ENCODE peak calls at places on chromosomes 7 and 10, in eight cellular contexts. One of them, this sample, is unnamed.

GRCh38 chr7:51314726-51315125 is 1.9 kb downstream of the COBL start:
- DNase-seq in cardiac muscle cell: no peak
- DNase-seq in IMR-90: no peak
- DNase-seq in effector memory CD4-positive, alpha-beta T cell: no peak
- DNase-seq in GM23338: no peak
- DNase-seq in vagina: no peak
- DNase-seq in right lobe of liver: no peak
- DNase-seq in RWPE1: no peak
- DNase-seq in this sample: no peak

GRCh38 chr7:69598487-69599148 is 343 bp downstream of the AUTS2 start:
- DNase-seq in cardiac muscle cell: no peak
- DNase-seq in IMR-90: no peak
- DNase-seq in effector memory CD4-positive, alpha-beta T cell: no peak
- DNase-seq in GM23338: peak
- DNase-seq in vagina: no peak
- DNase-seq in right lobe of liver: no peak
- DNase-seq in RWPE1: peak
- DNase-seq in this sample: no peak

GRCh38 chr7:49783446-49783845 is 10.0 kb downstream of the VWC2 start:
- DNase-seq in cardiac muscle cell: no peak
- DNase-seq in IMR-90: no peak
- DNase-seq in effector memory CD4-positive, alpha-beta T cell: no peak
- DNase-seq in GM23338: no peak
- DNase-seq in vagina: no peak
- DNase-seq in right lobe of liver: no peak
- DNase-seq in RWPE1: no peak
- DNase-seq in this sample: no peak

GRCh38 chr7:155597753-155598140 is 46.7 kb upstream of the RBM33 start:
- DNase-seq in cardiac muscle cell: no peak
- DNase-seq in IMR-90: no peak
- DNase-seq in effector memory CD4-positive, alpha-beta T cell: no peak
- DNase-seq in GM23338: no peak
- DNase-seq in vagina: no peak
- DNase-seq in right lobe of liver: no peak
- DNase-seq in RWPE1: no peak
- DNase-seq in this sample: no peak

GRCh38 chr10:122510326-122510725 is 49.0 kb downstream of the HTRA1 start:
- DNase-seq in cardiac muscle cell: no peak
- DNase-seq in IMR-90: no peak
- DNase-seq in effector memory CD4-positive, alpha-beta T cell: no peak
- DNase-seq in GM23338: peak
- DNase-seq in vagina: no peak
- DNase-seq in right lobe of liver: no peak
- DNase-seq in RWPE1: peak
- DNase-seq in this sample: no peak

GRCh38 chr10:123995461-123996131 is 97.8 kb downstream of the CHST15 start:
- DNase-seq in cardiac muscle cell: peak
- DNase-seq in IMR-90: peak
- DNase-seq in effector memory CD4-positive, alpha-beta T cell: no peak
- DNase-seq in GM23338: peak
- DNase-seq in vagina: peak
- DNase-seq in right lobe of liver: peak
- DNase-seq in RWPE1: peak
- DNase-seq in this sample: no peak

GRCh38 chr10:13503745-13504463 is 24.9 kb downstream of the BEND7 start:
- DNase-seq in cardiac muscle cell: no peak
- DNase-seq in IMR-90: peak
- DNase-seq in effector memory CD4-positive, alpha-beta T cell: no peak
- DNase-seq in GM23338: no peak
- DNase-seq in vagina: no peak
- DNase-seq in right lobe of liver: no peak
- DNase-seq in RWPE1: peak
- DNase-seq in this sample: no peak

GRCh38 chr10:124176309-124177179 is 83.1 kb upstream of the CHST15 start:
- DNase-seq in cardiac muscle cell: no peak
- DNase-seq in IMR-90: no peak
- DNase-seq in effector memory CD4-positive, alpha-beta T cell: no peak
- DNase-seq in GM23338: no peak
- DNase-seq in vagina: peak
- DNase-seq in right lobe of liver: no peak
- DNase-seq in RWPE1: no peak
- DNase-seq in this sample: no peak

GRCh38 chr7:96131525-96131924 is 190.4 kb downstream of the SLC25A13 start:
- DNase-seq in cardiac muscle cell: peak
- DNase-seq in IMR-90: no peak
- DNase-seq in effector memory CD4-positive, alpha-beta T cell: no peak
- DNase-seq in GM23338: peak
- DNase-seq in vagina: no peak
- DNase-seq in right lobe of liver: no peak
- DNase-seq in RWPE1: no peak
- DNase-seq in this sample: no peak

GRCh38 chr10:104277785-104278184 is 8.8 kb downstream of the GSTO2 start:
- DNase-seq in cardiac muscle cell: no peak
- DNase-seq in IMR-90: no peak
- DNase-seq in effector memory CD4-positive, alpha-beta T cell: no peak
- DNase-seq in GM23338: no peak
- DNase-seq in vagina: no peak
- DNase-seq in right lobe of liver: no peak
- DNase-seq in RWPE1: no peak
- DNase-seq in this sample: no peak

GRCh38 chr7:82057476-82057875 is 287.6 kb upstream of the HGF start:
- DNase-seq in cardiac muscle cell: no peak
- DNase-seq in IMR-90: no peak
- DNase-seq in effector memory CD4-positive, alpha-beta T cell: no peak
- DNase-seq in GM23338: no peak
- DNase-seq in vagina: no peak
- DNase-seq in right lobe of liver: no peak
- DNase-seq in RWPE1: no peak
- DNase-seq in this sample: no peak

GRCh38 chr7:142894886-142895593 is 9.5 kb upstream of the TRPV6 start:
- DNase-seq in cardiac muscle cell: no peak
- DNase-seq in IMR-90: no peak
- DNase-seq in effector memory CD4-positive, alpha-beta T cell: no peak
- DNase-seq in GM23338: no peak
- DNase-seq in vagina: peak
- DNase-seq in right lobe of liver: peak
- DNase-seq in RWPE1: no peak
- DNase-seq in this sample: no peak

GRCh38 chr7:111090834-111091233 is at the start of gene LRRN3:
- DNase-seq in cardiac muscle cell: peak
- DNase-seq in IMR-90: peak
- DNase-seq in effector memory CD4-positive, alpha-beta T cell: no peak
- DNase-seq in GM23338: peak
- DNase-seq in vagina: no peak
- DNase-seq in right lobe of liver: peak
- DNase-seq in RWPE1: no peak
- DNase-seq in this sample: peak

GRCh38 chr7:26198133-26198780 is 2.3 kb downstream of the HNRNPA2B1 start:
- DNase-seq in cardiac muscle cell: no peak
- DNase-seq in IMR-90: no peak
- DNase-seq in effector memory CD4-positive, alpha-beta T cell: no peak
- DNase-seq in GM23338: peak
- DNase-seq in vagina: no peak
- DNase-seq in right lobe of liver: no peak
- DNase-seq in RWPE1: no peak
- DNase-seq in this sample: no peak

GRCh38 chr7:104960741-104961479 is 53.1 kb upstream of the KMT2E start:
- DNase-seq in cardiac muscle cell: no peak
- DNase-seq in IMR-90: no peak
- DNase-seq in effector memory CD4-positive, alpha-beta T cell: no peak
- DNase-seq in GM23338: no peak
- DNase-seq in vagina: no peak
- DNase-seq in right lobe of liver: no peak
- DNase-seq in RWPE1: no peak
- DNase-seq in this sample: no peak

GRCh38 chr7:93212881-93213280 is 13.4 kb downstream of the HEPACAM2 start:
- DNase-seq in cardiac muscle cell: no peak
- DNase-seq in IMR-90: no peak
- DNase-seq in effector memory CD4-positive, alpha-beta T cell: no peak
- DNase-seq in GM23338: no peak
- DNase-seq in vagina: no peak
- DNase-seq in right lobe of liver: no peak
- DNase-seq in RWPE1: no peak
- DNase-seq in this sample: no peak

GRCh38 chr7:43666938-43667337 is 62.4 kb downstream of the COA1 start:
- DNase-seq in cardiac muscle cell: no peak
- DNase-seq in IMR-90: peak
- DNase-seq in effector memory CD4-positive, alpha-beta T cell: no peak
- DNase-seq in GM23338: no peak
- DNase-seq in vagina: no peak
- DNase-seq in right lobe of liver: no peak
- DNase-seq in RWPE1: no peak
- DNase-seq in this sample: no peak

GRCh38 chr7:39949980-39950472 is at the start of gene CDK13:
- DNase-seq in cardiac muscle cell: peak
- DNase-seq in IMR-90: peak
- DNase-seq in effector memory CD4-positive, alpha-beta T cell: peak
- DNase-seq in GM23338: peak
- DNase-seq in vagina: peak
- DNase-seq in right lobe of liver: peak
- DNase-seq in RWPE1: peak
- DNase-seq in this sample: peak

GRCh38 chr10:14366760-14367159 is 36.0 kb upstream of the FRMD4A start:
- DNase-seq in cardiac muscle cell: no peak
- DNase-seq in IMR-90: no peak
- DNase-seq in effector memory CD4-positive, alpha-beta T cell: no peak
- DNase-seq in GM23338: no peak
- DNase-seq in vagina: no peak
- DNase-seq in right lobe of liver: no peak
- DNase-seq in RWPE1: no peak
- DNase-seq in this sample: no peak

GRCh38 chr7:7883394-7883793 is 85.2 kb upstream of the GLCCI1 start:
- DNase-seq in cardiac muscle cell: no peak
- DNase-seq in IMR-90: no peak
- DNase-seq in effector memory CD4-positive, alpha-beta T cell: no peak
- DNase-seq in GM23338: no peak
- DNase-seq in vagina: no peak
- DNase-seq in right lobe of liver: no peak
- DNase-seq in RWPE1: no peak
- DNase-seq in this sample: no peak

GRCh38 chr10:99966306-99966705 is 43.4 kb downstream of the DNMBP start:
- DNase-seq in cardiac muscle cell: no peak
- DNase-seq in IMR-90: peak
- DNase-seq in effector memory CD4-positive, alpha-beta T cell: no peak
- DNase-seq in GM23338: no peak
- DNase-seq in vagina: no peak
- DNase-seq in right lobe of liver: no peak
- DNase-seq in RWPE1: peak
- DNase-seq in this sample: no peak
- H3K27ac ChIP-seq in cardiac muscle cell: peak
- H3K27ac ChIP-seq in IMR-90: no peak
- H3K27ac ChIP-seq in effector memory CD4-positive, alpha-beta T cell: no peak
- H3K27ac ChIP-seq in GM23338: no peak
- H3K27ac ChIP-seq in vagina: no peak
- H3K27ac ChIP-seq in right lobe of liver: no peak
- H3K27ac ChIP-seq in RWPE1: peak
- H3K27ac ChIP-seq in this sample: no peak

DNA sequence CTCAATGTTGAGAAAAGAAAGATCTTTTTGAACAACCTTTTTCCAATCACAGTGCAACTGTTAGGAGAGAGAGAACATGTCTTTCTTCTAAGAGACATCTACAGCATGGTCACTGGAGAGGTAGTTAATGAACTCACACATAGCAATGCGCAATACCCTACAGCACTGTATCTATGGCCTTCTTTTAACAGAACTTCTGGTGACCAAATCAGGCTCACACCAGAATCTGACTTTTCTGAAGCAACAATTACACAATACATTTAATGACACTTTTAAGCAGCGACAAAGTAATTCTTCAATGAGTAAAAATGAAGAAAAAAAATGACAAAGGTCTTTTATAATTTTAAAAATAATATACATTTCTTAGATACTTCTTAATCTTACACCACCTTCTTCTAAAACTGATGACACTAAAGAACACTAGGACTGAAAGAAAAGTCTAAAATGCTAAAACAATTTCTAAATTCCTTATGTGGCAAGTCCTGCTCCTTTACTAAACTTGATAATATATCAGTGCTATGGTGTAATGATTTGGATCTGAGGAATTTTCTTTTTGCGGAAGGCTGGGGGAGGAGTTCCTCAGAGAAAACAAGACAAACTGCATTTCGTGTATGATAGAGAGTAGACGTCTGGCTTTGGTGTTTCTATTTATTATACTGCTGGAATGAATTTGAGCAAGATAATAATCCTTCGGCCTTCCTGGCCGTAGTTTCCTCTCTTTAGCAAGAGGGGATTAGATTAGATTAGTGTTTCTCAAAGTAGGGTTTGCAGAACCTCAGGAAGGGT is 166.3 kb downstream of the ZNF438 start:
- DNase-seq in cardiac muscle cell: no peak
- DNase-seq in IMR-90: peak
- DNase-seq in effector memory CD4-positive, alpha-beta T cell: no peak
- DNase-seq in GM23338: no peak
- DNase-seq in vagina: no peak
- DNase-seq in right lobe of liver: no peak
- DNase-seq in RWPE1: no peak
- DNase-seq in this sample: no peak
- H3K27ac ChIP-seq in cardiac muscle cell: no peak
- H3K27ac ChIP-seq in IMR-90: no peak
- H3K27ac ChIP-seq in effector memory CD4-positive, alpha-beta T cell: no peak
- H3K27ac ChIP-seq in GM23338: no peak
- H3K27ac ChIP-seq in vagina: peak
- H3K27ac ChIP-seq in right lobe of liver: no peak
- H3K27ac ChIP-seq in RWPE1: no peak
- H3K27ac ChIP-seq in this sample: no peak

DNA sequence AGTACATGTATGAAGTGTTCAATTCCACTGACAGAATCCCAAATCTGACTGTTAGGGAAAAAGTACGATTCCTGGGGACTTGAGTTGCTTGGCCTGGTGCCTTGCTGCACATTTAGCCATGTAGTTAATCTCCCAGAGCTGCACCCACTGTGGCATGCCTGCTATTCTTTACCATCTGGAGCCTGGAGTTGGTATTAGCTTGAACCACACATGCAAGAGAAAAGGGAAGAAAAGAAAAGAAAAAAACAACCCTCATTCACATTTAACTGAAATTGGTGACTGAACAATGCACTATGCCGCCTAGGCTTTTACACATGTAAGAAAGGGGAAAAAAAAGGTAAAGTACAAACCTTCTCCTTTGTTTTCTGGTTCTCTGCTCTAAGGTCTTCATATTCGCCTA is 26.1 kb downstream of the SHTN1 start:
- DNase-seq in cardiac muscle cell: no peak
- DNase-seq in IMR-90: no peak
- DNase-seq in effector memory CD4-positive, alpha-beta T cell: no peak
- DNase-seq in GM23338: no peak
- DNase-seq in vagina: no peak
- DNase-seq in right lobe of liver: no peak
- DNase-seq in RWPE1: no peak
- DNase-seq in this sample: no peak
- H3K27ac ChIP-seq in cardiac muscle cell: no peak
- H3K27ac ChIP-seq in IMR-90: no peak
- H3K27ac ChIP-seq in effector memory CD4-positive, alpha-beta T cell: no peak
- H3K27ac ChIP-seq in GM23338: peak
- H3K27ac ChIP-seq in vagina: no peak
- H3K27ac ChIP-seq in right lobe of liver: no peak
- H3K27ac ChIP-seq in RWPE1: no peak
- H3K27ac ChIP-seq in this sample: peak

DNA sequence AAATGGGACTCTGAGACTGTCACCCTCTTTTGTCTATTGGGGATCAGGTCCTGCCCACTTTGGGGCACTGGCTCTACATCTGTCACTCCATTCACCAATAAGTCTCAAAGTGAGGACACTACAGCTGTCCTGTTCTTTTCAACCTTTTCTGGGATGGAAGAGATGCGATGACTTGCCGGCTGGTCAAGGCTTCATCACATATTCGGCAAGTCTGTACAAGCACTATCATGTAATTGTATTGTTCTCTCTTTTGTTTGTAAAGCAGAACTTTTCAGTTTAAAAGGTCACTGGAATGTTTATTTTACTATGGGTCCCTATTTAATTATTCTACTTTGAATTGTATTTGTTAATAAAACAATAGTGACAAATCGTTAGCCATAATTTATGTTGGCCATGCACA is 17.7 kb upstream of the SP8 start:
- DNase-seq in cardiac muscle cell: no peak
- DNase-seq in IMR-90: no peak
- DNase-seq in effector memory CD4-positive, alpha-beta T cell: no peak
- DNase-seq in GM23338: no peak
- DNase-seq in vagina: no peak
- DNase-seq in right lobe of liver: no peak
- DNase-seq in RWPE1: no peak
- DNase-seq in this sample: no peak
- H3K27ac ChIP-seq in cardiac muscle cell: no peak
- H3K27ac ChIP-seq in IMR-90: no peak
- H3K27ac ChIP-seq in effector memory CD4-positive, alpha-beta T cell: no peak
- H3K27ac ChIP-seq in GM23338: no peak
- H3K27ac ChIP-seq in vagina: no peak
- H3K27ac ChIP-seq in right lobe of liver: no peak
- H3K27ac ChIP-seq in RWPE1: no peak
- H3K27ac ChIP-seq in this sample: no peak

This sample was measured in substantia nigra.